ENCODE peak calls at places on chromosomes 16 and 17, in four cellular contexts. E is renal cortical epithelial cell, A is NCI-H1694, K is mucosa of descending colon. H is an unnamed sample.

GRCh38 chr17:44522883-44523671 is 19.9 kb upstream of the GPATCH8 start:
- DNase-seq in E (peak; percentile 63), K (peak; percentile 56), A (peak; percentile 11), H (peak; percentile 46)

GRCh38 chr16:57795431-57795878 is 6.8 kb downstream of the KIFC3 start:
- DNase-seq in K (peak; percentile 7), E (peak; percentile 84), A (peak; percentile 58), H (peak; percentile 41)

GRCh38 chr17:13562271-13562800 is 39.4 kb downstream of the HS3ST3A1 start:
- DNase-seq in K (no peak), E (peak; percentile 86), A (no peak), H (no peak)

GRCh38 chr16:29694384-29695195 is 15.6 kb downstream of the QPRT start:
- DNase-seq in E (no peak), K (peak; percentile 46), A (no peak), H (no peak)

GRCh38 chr16:50683689-50684374 is 2.7 kb upstream of the SNX20 start:
- DNase-seq in A (no peak), E (no peak), K (peak; percentile 75), H (peak; percentile 55)

GRCh38 chr16:11356573-11357331 is 11.5 kb downstream of the RMI2 start:
- DNase-seq in K (peak; percentile 74), A (peak; percentile 16), E (no peak), H (peak; percentile 61)

GRCh38 chr17:76691379-76692191 is 19.2 kb downstream of the MXRA7 start:
- DNase-seq in A (no peak), E (no peak), K (peak; percentile 25), H (no peak)

GRCh38 chr17:7833011-7833794 is 814 bp upstream of the KDM6B start:
- DNase-seq in E (no peak), A (no peak), K (peak; percentile 59), H (peak; percentile 32)